ENCODE peak calls at places on chromosome 12, in four cellular contexts. One of them, this sample, is unnamed.

GRCh38 chr12:49511410-49511809 is 27.4 kb upstream of the KCNH3 start:
- DNase-seq in GM12878: no peak
- DNase-seq in HepG2: peak
- DNase-seq in K562: no peak
- DNase-seq in this sample: no peak

GRCh38 chr12:3152892-3153291 is 75.7 kb downstream of the TSPAN9 start:
- DNase-seq in GM12878: no peak
- DNase-seq in HepG2: no peak
- DNase-seq in K562: no peak
- DNase-seq in this sample: no peak

GRCh38 chr12:62008703-62009102 is 251.5 kb upstream of the USP15 start:
- DNase-seq in GM12878: no peak
- DNase-seq in HepG2: no peak
- DNase-seq in K562: no peak
- DNase-seq in this sample: no peak

GRCh38 chr12:107468182-107468581 is 217.4 kb upstream of the PWP1 start:
- DNase-seq in GM12878: no peak
- DNase-seq in HepG2: no peak
- DNase-seq in K562: no peak
- DNase-seq in this sample: no peak

GRCh38 chr12:69239922-69240624 is 704 bp downstream of the CPSF6 start:
- DNase-seq in GM12878: no peak
- DNase-seq in HepG2: no peak
- DNase-seq in K562: no peak
- DNase-seq in this sample: peak

GRCh38 chr12:71636704-71637115 is 26.9 kb downstream of the ZFC3H1 start:
- DNase-seq in GM12878: peak
- DNase-seq in HepG2: peak
- DNase-seq in K562: peak
- DNase-seq in this sample: peak

GRCh38 chr12:22289250-22289649 is 45.3 kb downstream of the ST8SIA1 start:
- DNase-seq in GM12878: no peak
- DNase-seq in HepG2: no peak
- DNase-seq in K562: no peak
- DNase-seq in this sample: no peak

GRCh38 chr12:25982416-25982815 is 23.9 kb downstream of the RASSF8 start:
- DNase-seq in GM12878: no peak
- DNase-seq in HepG2: no peak
- DNase-seq in K562: no peak
- DNase-seq in this sample: no peak

GRCh38 chr12:22759769-22760674 is 135.1 kb downstream of the ETNK1 start:
- DNase-seq in GM12878: no peak
- DNase-seq in HepG2: no peak
- DNase-seq in K562: no peak
- DNase-seq in this sample: no peak

DNA sequence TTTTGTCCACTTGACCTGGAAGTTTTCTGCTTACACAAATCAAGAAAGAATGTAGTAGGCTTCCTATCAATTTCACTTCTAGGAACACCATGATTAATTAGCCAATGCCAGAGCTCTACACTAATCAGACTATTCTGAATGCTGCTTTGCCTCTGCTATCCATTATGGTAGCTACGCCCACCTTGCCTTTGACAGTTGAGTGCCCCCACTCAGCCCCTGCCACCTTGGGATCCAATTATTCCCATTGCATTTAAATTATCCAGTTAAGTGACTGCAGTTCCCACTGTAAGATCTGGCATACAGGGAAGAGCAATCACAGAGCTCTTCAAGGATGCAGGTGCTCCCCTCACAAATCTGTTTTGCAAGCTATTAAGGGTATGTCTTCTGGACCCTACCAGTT is 47.5 kb downstream of the FIGNL2 start:
- DNase-seq in GM12878: no peak
- DNase-seq in HepG2: no peak
- DNase-seq in K562: no peak
- DNase-seq in this sample: no peak
- TF ChIP-seq EP300 in GM12878: no peak
- TF ChIP-seq EP300 in HepG2: no peak
- TF ChIP-seq EP300 in K562: no peak
- TF ChIP-seq EP300 in this sample: no peak

GRCh38 chr12:12327802-12328201 is 22.2 kb downstream of the MANSC1 start:
- DNase-seq in GM12878: peak
- DNase-seq in HepG2: peak
- DNase-seq in K562: peak
- DNase-seq in this sample: peak
- TF ChIP-seq ESRRA in GM12878: no peak
- TF ChIP-seq ESRRA in HepG2: no peak
- TF ChIP-seq ESRRA in K562: no peak
- TF ChIP-seq ESRRA in this sample: no peak

DNA sequence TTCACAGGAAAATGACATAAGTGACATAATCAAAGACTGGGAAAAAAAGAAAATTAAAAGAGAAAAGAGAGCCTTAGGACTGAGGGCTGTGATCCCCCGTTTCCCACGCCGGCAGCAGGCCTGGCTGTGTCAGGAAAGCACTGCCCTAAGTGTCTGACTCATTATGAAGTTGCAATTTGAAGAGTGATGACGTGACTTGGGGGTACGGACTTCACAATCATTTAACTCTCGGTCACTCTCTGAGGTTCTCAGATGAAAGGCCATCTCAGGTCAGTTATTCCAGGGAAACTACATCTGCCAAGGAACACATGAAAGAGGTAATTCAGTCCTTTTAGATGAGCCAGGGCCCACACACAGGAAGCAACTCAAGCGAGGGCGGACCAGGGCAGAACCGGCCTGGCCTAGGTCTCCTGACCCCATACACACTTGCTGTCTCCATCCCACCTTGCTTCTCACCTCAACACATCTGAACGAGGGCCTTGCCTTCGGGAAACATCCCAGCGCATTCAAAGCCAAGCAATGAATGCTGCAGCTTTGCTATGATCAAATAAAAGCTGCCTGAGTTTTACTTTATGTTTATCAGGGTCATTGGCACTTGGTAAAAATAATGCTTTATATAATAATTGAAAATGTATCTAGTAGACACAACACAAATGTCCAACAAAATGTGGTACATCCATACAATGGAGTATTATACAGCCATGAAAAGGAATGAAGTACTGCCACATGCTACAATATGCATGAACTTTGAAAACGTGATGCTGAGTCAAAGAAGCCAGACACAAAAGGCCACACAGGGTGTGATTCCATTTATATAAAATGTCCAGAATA is 2.7 kb downstream of the SSH1 start:
- DNase-seq in GM12878: peak
- DNase-seq in HepG2: no peak
- DNase-seq in K562: no peak
- DNase-seq in this sample: peak
- TF ChIP-seq EP300 in GM12878: peak
- TF ChIP-seq EP300 in HepG2: no peak
- TF ChIP-seq EP300 in K562: no peak
- TF ChIP-seq EP300 in this sample: peak

GRCh38 chr12:127810026-127810425 is 456.9 kb upstream of the TMEM132C start:
- DNase-seq in GM12878: no peak
- DNase-seq in HepG2: no peak
- DNase-seq in K562: no peak
- DNase-seq in this sample: no peak

GRCh38 chr12:127811988-127812387 is 455.0 kb upstream of the TMEM132C start:
- DNase-seq in GM12878: no peak
- DNase-seq in HepG2: no peak
- DNase-seq in K562: no peak
- DNase-seq in this sample: no peak

GRCh38 chr12:127819066-127819465 is 447.9 kb upstream of the TMEM132C start:
- DNase-seq in GM12878: no peak
- DNase-seq in HepG2: no peak
- DNase-seq in K562: no peak
- DNase-seq in this sample: no peak

GRCh38 chr12:127809236-127809635 is 457.7 kb upstream of the TMEM132C start:
- DNase-seq in GM12878: no peak
- DNase-seq in HepG2: no peak
- DNase-seq in K562: no peak
- DNase-seq in this sample: no peak

DNA sequence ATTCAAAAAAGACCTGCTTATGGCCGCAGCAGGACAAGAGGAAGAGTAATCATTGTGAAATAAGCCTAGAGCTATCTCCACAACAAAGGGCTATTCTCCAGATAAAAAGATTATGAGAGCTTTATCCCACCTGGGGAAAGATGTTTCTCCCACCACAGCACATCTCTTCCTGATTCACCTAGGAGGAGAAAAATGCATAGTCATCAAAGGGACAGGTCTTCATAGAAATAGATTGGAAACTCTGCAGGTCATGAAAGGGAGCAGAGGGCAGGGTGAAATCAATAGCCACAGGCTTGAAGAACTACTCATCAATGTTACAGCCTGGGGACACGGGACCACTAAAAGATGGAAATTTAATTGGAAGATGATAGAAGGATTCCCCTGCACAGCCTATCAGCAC is 453.8 kb upstream of the TMEM132C start:
- DNase-seq in GM12878: no peak
- DNase-seq in HepG2: no peak
- DNase-seq in K562: no peak
- DNase-seq in this sample: no peak
- TF ChIP-seq ESRRA in GM12878: no peak
- TF ChIP-seq ESRRA in HepG2: no peak
- TF ChIP-seq ESRRA in K562: no peak
- TF ChIP-seq ESRRA in this sample: no peak

GRCh38 chr12:104641862-104642261 is 185.1 kb downstream of the CHST11 start:
- DNase-seq in GM12878: peak
- DNase-seq in HepG2: no peak
- DNase-seq in K562: no peak
- DNase-seq in this sample: no peak
- TF ChIP-seq EP300 in GM12878: peak
- TF ChIP-seq EP300 in HepG2: no peak
- TF ChIP-seq EP300 in K562: no peak
- TF ChIP-seq EP300 in this sample: no peak

GRCh38 chr12:78540621-78541336 is 323.8 kb upstream of the SYT1 start:
- DNase-seq in GM12878: no peak
- DNase-seq in HepG2: no peak
- DNase-seq in K562: no peak
- DNase-seq in this sample: no peak
- TF ChIP-seq ESRRA in GM12878: no peak
- TF ChIP-seq ESRRA in HepG2: no peak
- TF ChIP-seq ESRRA in K562: no peak
- TF ChIP-seq ESRRA in this sample: no peak

GRCh38 chr12:97560766-97561165 is 98.2 kb downstream of the RMST start:
- DNase-seq in GM12878: no peak
- DNase-seq in HepG2: no peak
- DNase-seq in K562: no peak
- DNase-seq in this sample: no peak
- TF ChIP-seq EP300 in GM12878: no peak
- TF ChIP-seq EP300 in HepG2: no peak
- TF ChIP-seq EP300 in K562: no peak
- TF ChIP-seq EP300 in this sample: no peak

GRCh38 chr12:80821513-80822000 is 104.8 kb downstream of the MYF5 start:
- DNase-seq in GM12878: no peak
- DNase-seq in HepG2: no peak
- DNase-seq in K562: no peak
- DNase-seq in this sample: no peak
- TF ChIP-seq ESRRA in GM12878: no peak
- TF ChIP-seq ESRRA in HepG2: no peak
- TF ChIP-seq ESRRA in K562: no peak
- TF ChIP-seq ESRRA in this sample: no peak

This sample was measured in A549.